ENCODE peak calls at places on chromosomes 16 and 17, in five cellular contexts. M is sigmoid colon, L is upper lobe of left lung, W is GM12878, U is stomach. X is an unnamed sample. For H3K4me1, the result is how much of the 10 kb centered on the place peaks cover.

GRCh38 chr16:30745082-30745481 is 3.1 kb upstream of the PHKG2 start:
- DNase-seq in M (no peak), L (no peak), W (no peak), U (no peak), X (no peak)

GRCh38 chr16:76932541-76933211 is 258.3 kb upstream of the MON1B start:
- DNase-seq in M (no peak), L (no peak), W (no peak), U (no peak), X (no peak)

GRCh38 chr17:12955521-12955920 is 62.3 kb downstream of the ELAC2 start:
- DNase-seq in M (no peak), L (no peak), W (no peak), U (no peak), X (no peak)

GRCh38 chr17:64128787-64129514 is 993 bp downstream of the ERN1 start:
- DNase-seq in M (peak), L (no peak), W (no peak), U (peak), X (peak)

GRCh38 chr17:27624555-27624954 is 6.4 kb upstream of the LGALS9 start:
- DNase-seq in M (no peak), L (no peak), W (no peak), U (no peak), X (no peak)

GRCh38 chr17:13266596-13266995 is 248.8 kb upstream of the ELAC2 start:
- DNase-seq in M (no peak), L (no peak), W (no peak), U (no peak), X (no peak)

GRCh38 chr16:5851583-5851982 is 754.0 kb upstream of the EEF2KMT start:
- DNase-seq in M (no peak), L (no peak), W (no peak), U (no peak), X (no peak)

GRCh38 chr17:77810536-77810935 is 148.0 kb upstream of the TNRC6C start:
- DNase-seq in M (peak), L (no peak), W (no peak), U (no peak), X (no peak)

GRCh38 chr16:81831722-81832126 is 52.6 kb downstream of the PLCG2 start:
- DNase-seq in M (peak), L (no peak), W (peak), U (peak), X (no peak)

GRCh38 chr17:7930841-7931631 is 710 bp downstream of the TRAPPC1 start:
- DNase-seq in M (no peak), L (no peak), W (no peak), U (no peak), X (no peak)

GRCh38 chr17:10875984-10876555 is 38.2 kb upstream of the PIRT start:
- DNase-seq in M (no peak), L (peak), W (no peak), U (peak), X (no peak)

GRCh38 chr16:75238132-75238852 is 13.1 kb downstream of the BCAR1 start:
- DNase-seq in M (peak), L (peak), W (no peak), U (peak), X (no peak)

GRCh38 chr17:21291357-21291756 is 6.8 kb downstream of the MAP2K3 start:
- DNase-seq in M (no peak), L (no peak), W (no peak), U (no peak), X (peak)
- H3K4me1 ChIP-seq in M (under half), L (under half), W (under half), U (half or more), X (under half)

DNA sequence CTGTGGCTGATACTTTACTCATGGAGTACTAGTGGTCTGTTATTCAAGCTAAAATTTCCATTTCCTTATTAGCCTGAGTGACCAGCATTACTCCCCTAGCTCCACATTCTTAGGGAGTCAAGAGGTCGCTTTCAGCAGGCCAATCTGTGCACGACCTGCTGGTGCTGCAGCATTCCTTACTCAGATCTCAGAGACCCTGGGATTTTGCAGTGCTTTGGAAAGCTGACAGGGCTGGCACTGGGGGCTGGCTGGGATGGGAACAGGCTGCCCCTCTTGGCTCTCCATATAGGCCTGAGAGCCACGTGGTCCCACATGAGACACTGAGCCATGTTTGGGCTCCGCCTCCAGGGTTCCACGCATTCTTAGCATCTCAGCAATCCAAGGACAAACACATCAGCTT is 254.7 kb upstream of the CACNG5 start:
- DNase-seq in M (peak), L (no peak), W (no peak), U (peak), X (no peak)
- TF ChIP-seq POLR2AphosphoS5 in M (no peak), L (peak), W (no peak), U (no peak), X (peak)

DNA sequence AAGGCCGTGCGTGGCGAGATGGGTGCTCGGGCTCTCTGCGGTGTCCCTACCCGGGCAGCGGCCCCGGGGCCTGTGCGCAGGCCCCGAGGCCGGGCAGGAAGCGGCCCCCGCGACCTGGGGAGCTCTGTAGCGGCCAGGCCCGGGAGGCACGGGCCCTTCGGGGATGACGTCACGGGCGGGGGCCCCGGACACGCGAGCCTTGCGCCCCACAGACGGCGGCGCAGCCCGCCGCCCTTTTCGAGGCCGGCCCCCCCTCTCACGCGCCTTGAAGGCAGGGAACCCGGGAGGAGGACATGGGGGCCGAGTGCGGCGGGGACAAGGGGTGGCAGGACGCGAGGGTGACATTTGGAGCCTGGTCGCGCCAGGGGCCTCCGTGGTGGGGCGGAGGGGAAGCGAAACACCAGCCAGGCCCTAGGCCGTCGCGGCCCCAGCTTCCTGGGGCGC is 1.1 kb downstream of the RAI1 start:
- DNase-seq in M (peak), L (peak), W (no peak), U (peak), X (no peak)
- H3K4me1 ChIP-seq in M (under half), L (under half), W (under half), U (under half), X (under half)

DNA sequence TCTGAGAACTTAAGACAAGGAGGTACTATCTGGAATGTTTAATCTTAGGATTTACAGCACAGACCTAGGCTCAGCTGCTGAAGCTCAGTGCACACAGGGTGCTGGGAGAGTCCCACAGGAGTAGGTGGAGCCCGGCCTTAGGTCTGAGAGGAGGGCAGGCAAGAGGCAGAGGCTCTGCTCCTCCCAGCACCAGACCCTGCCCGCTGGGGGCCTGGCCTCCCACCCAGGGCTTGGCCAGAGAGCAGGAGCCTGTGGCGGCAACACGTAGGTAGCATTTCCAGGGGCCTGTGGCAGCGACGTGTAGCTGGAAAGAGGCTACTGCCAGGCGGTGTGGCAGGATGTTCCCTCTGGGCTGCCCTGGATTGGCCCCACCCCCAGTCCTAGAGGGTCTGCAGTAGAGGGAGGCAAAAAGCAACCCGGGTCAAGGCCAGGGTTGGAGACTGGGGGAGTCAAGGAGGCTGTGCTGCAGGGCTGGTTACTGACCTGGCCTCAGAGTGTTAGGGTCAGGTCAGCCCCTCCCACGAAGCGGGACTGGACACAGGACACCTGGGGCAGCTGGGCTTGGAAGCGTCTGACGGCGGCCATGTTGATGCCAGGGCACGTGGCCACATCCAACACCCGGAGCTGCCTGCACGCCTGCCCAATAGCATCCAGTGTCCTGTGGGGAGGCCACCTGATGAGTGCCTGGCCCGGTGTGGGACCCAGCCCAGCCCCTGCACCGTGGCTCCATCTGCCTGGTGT is 8.4 kb downstream of the ELMO3 start:
- DNase-seq in M (no peak), L (peak), W (no peak), U (no peak), X (no peak)
- TF ChIP-seq POLR2AphosphoS5 in M (no peak), L (no peak), W (no peak), U (no peak), X (no peak)

GRCh38 chr17:18314731-18315497 is at the start of the genes SMCR8 and TOP3A:
- DNase-seq in M (peak), L (peak), W (peak), U (peak), X (peak)
- H3K4me1 ChIP-seq in M (under half), L (half or more), W (under half), U (half or more), X (half or more)

GRCh38 chr16:69531988-69532387 is 33.8 kb upstream of the NFAT5 start:
- DNase-seq in M (no peak), L (no peak), W (no peak), U (no peak), X (no peak)
- TF ChIP-seq POLR2AphosphoS5 in M (no peak), L (no peak), W (no peak), U (no peak), X (no peak)

DNA sequence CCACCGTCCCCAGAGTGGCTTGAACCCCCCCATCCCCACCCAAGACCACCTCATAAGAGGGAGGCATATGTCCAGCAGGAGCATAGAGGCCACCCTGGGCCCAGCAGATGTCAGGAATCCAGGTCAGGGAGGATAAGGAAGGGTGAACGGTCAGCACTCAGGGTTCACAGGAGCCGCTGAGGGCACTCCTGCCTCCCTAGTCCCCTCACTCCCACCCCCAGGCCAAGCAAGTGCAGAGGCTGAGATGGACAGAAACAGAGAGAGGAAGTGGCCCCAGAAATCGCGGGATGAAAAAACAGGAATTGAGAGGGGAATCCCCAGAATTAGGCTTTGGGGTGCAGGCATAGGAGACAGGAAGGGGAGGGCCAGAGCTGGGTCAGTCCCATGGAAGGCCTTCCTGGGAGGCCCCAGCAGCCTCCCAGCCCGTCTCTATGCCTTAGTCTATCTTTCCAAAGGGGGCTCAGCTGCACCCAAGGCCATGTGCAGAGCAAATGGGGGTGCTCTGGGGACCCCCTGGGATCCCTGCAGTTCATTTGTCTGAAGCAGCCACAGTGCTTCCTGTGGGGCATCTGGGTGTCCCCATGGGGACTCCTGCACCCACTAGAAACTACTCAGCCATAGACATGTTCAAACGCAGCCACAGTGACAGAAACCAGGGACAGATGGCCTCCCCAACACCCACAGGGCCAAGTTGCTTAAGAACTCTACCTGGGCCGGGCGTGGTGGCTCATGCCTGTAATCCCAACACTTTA is 1.7 kb downstream of the CMTM3 start:
- DNase-seq in M (no peak), L (no peak), W (no peak), U (no peak), X (no peak)
- H3K4me1 ChIP-seq in M (under half), L (under half), W (under half), U (half or more), X (under half)

GRCh38 chr16:49488740-49489525 is 115.3 kb downstream of the C16orf78 start:
- DNase-seq in M (peak), L (no peak), W (no peak), U (no peak), X (no peak)
- TF ChIP-seq POLR2AphosphoS5 in M (no peak), L (no peak), W (no peak), U (no peak), X (no peak)

GRCh38 chr16:1537138-1537577 is 3.7 kb downstream of the TMEM204 start:
- DNase-seq in M (no peak), L (peak), W (no peak), U (no peak), X (no peak)
- H3K4me1 ChIP-seq in M (under half), L (under half), W (under half), U (half or more), X (half or more)